ENCODE peak calls at places on chromosomes 3 and 15, in seven cellular contexts. One of them, this sample, is unnamed.

GRCh38 chr3:54621181-54621580 is 306.7 kb downstream of the LRTM1 start:
- DNase-seq in K562: no peak
- DNase-seq in H1: no peak
- DNase-seq in HepG2: no peak
- DNase-seq in GM12878: no peak
- DNase-seq in GM12892: no peak
- DNase-seq in SK-N-SH: peak
- DNase-seq in this sample: no peak

GRCh38 chr15:79023918-79024317 is 66.7 kb downstream of the RASGRF1 start:
- DNase-seq in HepG2: no peak
- DNase-seq in SK-N-SH: no peak
- DNase-seq in H1: no peak
- DNase-seq in GM12892: no peak
- DNase-seq in K562: no peak
- DNase-seq in GM12878: no peak
- DNase-seq in this sample: no peak

GRCh38 chr3:128584412-128585020 is 66.1 kb downstream of the RPN1 start:
- DNase-seq in K562: peak
- DNase-seq in HepG2: peak
- DNase-seq in SK-N-SH: peak
- DNase-seq in GM12878: peak
- DNase-seq in H1: no peak
- DNase-seq in GM12892: no peak
- DNase-seq in this sample: no peak

GRCh38 chr3:15427981-15428380 is 583 bp downstream of the EAF1 start:
- DNase-seq in H1: no peak
- DNase-seq in GM12878: no peak
- DNase-seq in SK-N-SH: peak
- DNase-seq in HepG2: peak
- DNase-seq in K562: peak
- DNase-seq in GM12892: no peak
- DNase-seq in this sample: no peak

GRCh38 chr3:9064853-9065252 is 101.6 kb upstream of the RAD18 start:
- DNase-seq in GM12892: no peak
- DNase-seq in HepG2: no peak
- DNase-seq in GM12878: no peak
- DNase-seq in K562: no peak
- DNase-seq in SK-N-SH: no peak
- DNase-seq in H1: no peak
- DNase-seq in this sample: no peak

GRCh38 chr15:47824185-47824584 is 106.9 kb downstream of the SEMA6D start:
- DNase-seq in SK-N-SH: no peak
- DNase-seq in HepG2: no peak
- DNase-seq in H1: no peak
- DNase-seq in GM12878: no peak
- DNase-seq in GM12892: no peak
- DNase-seq in K562: no peak
- DNase-seq in this sample: no peak

GRCh38 chr15:51139091-51139490 is 44.4 kb upstream of the TNFAIP8L3 start:
- DNase-seq in H1: no peak
- DNase-seq in SK-N-SH: no peak
- DNase-seq in HepG2: no peak
- DNase-seq in K562: no peak
- DNase-seq in GM12878: no peak
- DNase-seq in GM12892: no peak
- DNase-seq in this sample: no peak

GRCh38 chr3:79183496-79183895 is 584.3 kb downstream of the ROBO1 start:
- DNase-seq in HepG2: no peak
- DNase-seq in GM12892: no peak
- DNase-seq in H1: no peak
- DNase-seq in SK-N-SH: no peak
- DNase-seq in K562: no peak
- DNase-seq in GM12878: no peak
- DNase-seq in this sample: no peak

GRCh38 chr3:187719628-187720336 is 17.4 kb upstream of the RTP2 start:
- DNase-seq in GM12878: no peak
- DNase-seq in H1: no peak
- DNase-seq in SK-N-SH: no peak
- DNase-seq in K562: no peak
- DNase-seq in HepG2: peak
- DNase-seq in GM12892: no peak
- DNase-seq in this sample: no peak

GRCh38 chr15:83766326-83766725 is 112.4 kb downstream of the ADAMTSL3 start:
- DNase-seq in K562: no peak
- DNase-seq in SK-N-SH: no peak
- DNase-seq in GM12892: no peak
- DNase-seq in HepG2: no peak
- DNase-seq in H1: no peak
- DNase-seq in GM12878: no peak
- DNase-seq in this sample: no peak

GRCh38 chr3:46214751-46215352 is 6.7 kb upstream of the CCR1 start:
- DNase-seq in GM12892: no peak
- DNase-seq in K562: peak
- DNase-seq in HepG2: no peak
- DNase-seq in GM12878: no peak
- DNase-seq in H1: no peak
- DNase-seq in SK-N-SH: no peak
- DNase-seq in this sample: no peak

GRCh38 chr3:46705751-46706572 is 4.8 kb downstream of the TMIE start:
- DNase-seq in GM12878: no peak
- DNase-seq in GM12892: no peak
- DNase-seq in K562: no peak
- DNase-seq in HepG2: no peak
- DNase-seq in H1: no peak
- DNase-seq in SK-N-SH: no peak
- DNase-seq in this sample: no peak

GRCh38 chr15:34271493-34271892 is 46.7 kb downstream of the EMC4 start:
- DNase-seq in K562: no peak
- DNase-seq in GM12892: no peak
- DNase-seq in GM12878: no peak
- DNase-seq in H1: no peak
- DNase-seq in HepG2: peak
- DNase-seq in SK-N-SH: no peak
- DNase-seq in this sample: no peak

GRCh38 chr3:149448331-149448831 is 26.1 kb upstream of the TM4SF4 start:
- DNase-seq in GM12878: no peak
- DNase-seq in K562: no peak
- DNase-seq in HepG2: no peak
- DNase-seq in SK-N-SH: no peak
- DNase-seq in H1: no peak
- DNase-seq in GM12892: no peak
- DNase-seq in this sample: no peak

GRCh38 chr15:40558952-40559742 is 5.7 kb downstream of the CCDC32 start:
- DNase-seq in GM12878: no peak
- DNase-seq in SK-N-SH: peak
- DNase-seq in GM12892: no peak
- DNase-seq in K562: peak
- DNase-seq in HepG2: no peak
- DNase-seq in H1: no peak
- DNase-seq in this sample: no peak

GRCh38 chr15:25244731-25245585 is 193.9 kb downstream of the UBE3A start:
- DNase-seq in K562: no peak
- DNase-seq in GM12892: no peak
- DNase-seq in GM12878: no peak
- DNase-seq in HepG2: no peak
- DNase-seq in H1: no peak
- DNase-seq in SK-N-SH: no peak
- DNase-seq in this sample: no peak

GRCh38 chr3:122415104-122415744 is 638 bp downstream of the WDR5B start:
- DNase-seq in H1: no peak
- DNase-seq in SK-N-SH: peak
- DNase-seq in GM12892: peak
- DNase-seq in GM12878: peak
- DNase-seq in HepG2: peak
- DNase-seq in K562: peak
- DNase-seq in this sample: peak

GRCh38 chr3:23312866-23313265 is 109.7 kb downstream of the UBE2E2 start:
- DNase-seq in H1: no peak
- DNase-seq in GM12892: no peak
- DNase-seq in HepG2: no peak
- DNase-seq in GM12878: no peak
- DNase-seq in SK-N-SH: no peak
- DNase-seq in K562: no peak
- DNase-seq in this sample: no peak

GRCh38 chr3:99943931-99944761 is 126.5 kb downstream of the CMSS1 start:
- DNase-seq in K562: no peak
- DNase-seq in SK-N-SH: no peak
- DNase-seq in HepG2: no peak
- DNase-seq in GM12878: no peak
- DNase-seq in H1: no peak
- DNase-seq in GM12892: no peak
- DNase-seq in this sample: no peak

GRCh38 chr3:162719684-162720341 is 1223.2 kb downstream of the OTOL1 start:
- DNase-seq in HepG2: no peak
- DNase-seq in GM12878: no peak
- DNase-seq in GM12892: no peak
- DNase-seq in SK-N-SH: no peak
- DNase-seq in H1: no peak
- DNase-seq in K562: no peak
- DNase-seq in this sample: no peak

GRCh38 chr3:126158016-126158911 is 22.1 kb downstream of the ALDH1L1 start:
- DNase-seq in HepG2: no peak
- DNase-seq in GM12892: no peak
- DNase-seq in SK-N-SH: no peak
- DNase-seq in GM12878: no peak
- DNase-seq in K562: no peak
- DNase-seq in H1: no peak
- DNase-seq in this sample: no peak

GRCh38 chr15:70293138-70293537 is 195.4 kb upstream of the TLE3 start:
- DNase-seq in K562: no peak
- DNase-seq in HepG2: no peak
- DNase-seq in GM12892: no peak
- DNase-seq in SK-N-SH: no peak
- DNase-seq in H1: no peak
- DNase-seq in GM12878: no peak
- DNase-seq in this sample: no peak

GRCh38 chr3:105752791-105753415 is 115.9 kb downstream of the CBLB start:
- DNase-seq in GM12892: no peak
- DNase-seq in SK-N-SH: peak
- DNase-seq in K562: no peak
- DNase-seq in GM12878: no peak
- DNase-seq in H1: no peak
- DNase-seq in HepG2: no peak
- DNase-seq in this sample: no peak

GRCh38 chr3:34206996-34207395 is 408.6 kb downstream of the PDCD6IP start:
- DNase-seq in GM12892: no peak
- DNase-seq in H1: no peak
- DNase-seq in SK-N-SH: no peak
- DNase-seq in HepG2: no peak
- DNase-seq in GM12878: no peak
- DNase-seq in K562: no peak
- DNase-seq in this sample: no peak

GRCh38 chr3:126342991-126343661 is 14.1 kb downstream of the KLF15 start:
- DNase-seq in HepG2: peak
- DNase-seq in GM12892: no peak
- DNase-seq in H1: no peak
- DNase-seq in SK-N-SH: peak
- DNase-seq in K562: peak
- DNase-seq in GM12878: no peak
- DNase-seq in this sample: no peak

GRCh38 chr15:53611145-53611920 is 148.1 kb downstream of the WDR72 start:
- DNase-seq in SK-N-SH: no peak
- DNase-seq in HepG2: peak
- DNase-seq in GM12892: no peak
- DNase-seq in H1: no peak
- DNase-seq in K562: no peak
- DNase-seq in GM12878: no peak
- DNase-seq in this sample: no peak

GRCh38 chr3:74344865-74345264 is 269.6 kb downstream of the CNTN3 start:
- DNase-seq in GM12892: no peak
- DNase-seq in K562: no peak
- DNase-seq in H1: no peak
- DNase-seq in HepG2: no peak
- DNase-seq in SK-N-SH: no peak
- DNase-seq in GM12878: no peak
- DNase-seq in this sample: no peak
- TF ChIP-seq TAF1 in GM12892: no peak
- TF ChIP-seq TAF1 in K562: no peak
- TF ChIP-seq TAF1 in H1: no peak
- TF ChIP-seq TAF1 in HepG2: no peak
- TF ChIP-seq TAF1 in SK-N-SH: no peak
- TF ChIP-seq TAF1 in GM12878: no peak
- TF ChIP-seq TAF1 in this sample: no peak

GRCh38 chr15:43105077-43105769 is 615 bp downstream of the UBR1 start:
- DNase-seq in HepG2: peak
- DNase-seq in SK-N-SH: peak
- DNase-seq in GM12892: no peak
- DNase-seq in GM12878: no peak
- DNase-seq in K562: peak
- DNase-seq in H1: no peak
- DNase-seq in this sample: no peak
- TF ChIP-seq TAF1 in HepG2: no peak
- TF ChIP-seq TAF1 in SK-N-SH: no peak
- TF ChIP-seq TAF1 in GM12892: no peak
- TF ChIP-seq TAF1 in GM12878: no peak
- TF ChIP-seq TAF1 in K562: no peak
- TF ChIP-seq TAF1 in H1: no peak
- TF ChIP-seq TAF1 in this sample: no peak

GRCh38 chr3:55964491-55964980 is 477.4 kb upstream of the WNT5A start:
- DNase-seq in HepG2: no peak
- DNase-seq in GM12878: no peak
- DNase-seq in SK-N-SH: no peak
- DNase-seq in GM12892: no peak
- DNase-seq in H1: no peak
- DNase-seq in K562: no peak
- DNase-seq in this sample: no peak
- TF ChIP-seq TAF1 in HepG2: no peak
- TF ChIP-seq TAF1 in GM12878: no peak
- TF ChIP-seq TAF1 in SK-N-SH: no peak
- TF ChIP-seq TAF1 in GM12892: no peak
- TF ChIP-seq TAF1 in H1: no peak
- TF ChIP-seq TAF1 in K562: no peak
- TF ChIP-seq TAF1 in this sample: no peak

GRCh38 chr3:177578488-177578887 is 381.2 kb upstream of the TBL1XR1 start:
- DNase-seq in HepG2: no peak
- DNase-seq in GM12892: no peak
- DNase-seq in GM12878: no peak
- DNase-seq in K562: no peak
- DNase-seq in SK-N-SH: no peak
- DNase-seq in H1: no peak
- DNase-seq in this sample: no peak

GRCh38 chr3:177571271-177571972 is 374.1 kb upstream of the TBL1XR1 start:
- DNase-seq in SK-N-SH: no peak
- DNase-seq in HepG2: no peak
- DNase-seq in K562: no peak
- DNase-seq in GM12892: no peak
- DNase-seq in GM12878: no peak
- DNase-seq in H1: no peak
- DNase-seq in this sample: no peak

GRCh38 chr3:177569823-177570657 is 372.8 kb upstream of the TBL1XR1 start:
- DNase-seq in GM12892: no peak
- DNase-seq in HepG2: no peak
- DNase-seq in GM12878: no peak
- DNase-seq in H1: no peak
- DNase-seq in SK-N-SH: no peak
- DNase-seq in K562: no peak
- DNase-seq in this sample: no peak

GRCh38 chr3:177576754-177577153 is 379.5 kb upstream of the TBL1XR1 start:
- DNase-seq in SK-N-SH: no peak
- DNase-seq in HepG2: no peak
- DNase-seq in H1: no peak
- DNase-seq in GM12892: no peak
- DNase-seq in K562: no peak
- DNase-seq in GM12878: no peak
- DNase-seq in this sample: no peak

GRCh38 chr3:177574232-177574856 is 377.1 kb upstream of the TBL1XR1 start:
- DNase-seq in SK-N-SH: no peak
- DNase-seq in GM12892: no peak
- DNase-seq in HepG2: peak
- DNase-seq in GM12878: no peak
- DNase-seq in K562: peak
- DNase-seq in H1: no peak
- DNase-seq in this sample: no peak
- TF ChIP-seq TAF1 in SK-N-SH: no peak
- TF ChIP-seq TAF1 in GM12892: no peak
- TF ChIP-seq TAF1 in HepG2: no peak
- TF ChIP-seq TAF1 in GM12878: no peak
- TF ChIP-seq TAF1 in K562: no peak
- TF ChIP-seq TAF1 in H1: no peak
- TF ChIP-seq TAF1 in this sample: no peak

This sample was measured in GM12891.